ENCODE peak calls at places on chromosomes 1 and 21, in six cellular contexts. C is esophagus squamous epithelium, Q is choroid plexus epithelial cell, A is cardiac fibroblast, M is K562, R is body of pancreas. O is an unnamed sample.

GRCh38 chr1:25676488-25676887 is 59.9 kb downstream of the MAN1C1 start:
- DNase-seq in C (no peak), Q (no peak), A (no peak), M (no peak), R (peak), O (no peak)

GRCh38 chr1:71561729-71562128 is 480.9 kb upstream of the ZRANB2 start:
- DNase-seq in C (no peak), Q (peak), A (peak), M (no peak), R (no peak), O (peak)

GRCh38 chr1:11769274-11769673 is 7.3 kb downstream of the C1orf167 start:
- DNase-seq in C (no peak), Q (no peak), A (no peak), M (no peak), R (no peak), O (no peak)

GRCh38 chr1:24555591-24556413 is at the start of gene NCMAP:
- DNase-seq in C (no peak), Q (no peak), A (no peak), M (peak), R (peak), O (no peak)

GRCh38 chr1:198699167-198700015 is 60.6 kb downstream of the PTPRC start:
- DNase-seq in C (no peak), Q (peak), A (peak), M (peak), R (peak), O (peak)

GRCh38 chr1:220786057-220786336 is 716 bp upstream of the MTARC1 start:
- DNase-seq in C (no peak), Q (no peak), A (no peak), M (no peak), R (no peak), O (no peak)

GRCh38 chr21:31924548-31924947 is 51.7 kb downstream of the HUNK start:
- DNase-seq in C (no peak), Q (no peak), A (no peak), M (no peak), R (no peak), O (no peak)

GRCh38 chr1:228015276-228016180 is 8.7 kb downstream of the WNT3A start:
- DNase-seq in C (no peak), Q (no peak), A (peak), M (no peak), R (no peak), O (peak)

GRCh38 chr1:24999906-25000305 is 69.8 kb upstream of the RUNX3 start:
- DNase-seq in C (no peak), Q (no peak), A (no peak), M (no peak), R (no peak), O (no peak)

GRCh38 chr1:7105258-7105657 is 320.0 kb downstream of the CAMTA1 start:
- DNase-seq in C (no peak), Q (no peak), A (no peak), M (no peak), R (no peak), O (no peak)

GRCh38 chr1:13228343-13228781 is 2.4 kb upstream of the PRAMEF18 start:
- DNase-seq in C (no peak), Q (no peak), A (no peak), M (peak), R (peak), O (no peak)

GRCh38 chr1:222909586-222909985 is 94.7 kb downstream of the DISP1 start:
- DNase-seq in C (no peak), Q (peak), A (peak), M (no peak), R (no peak), O (peak)

GRCh38 chr1:111707906-111708305 is 31.3 kb downstream of the INKA2 start:
- DNase-seq in C (no peak), Q (peak), A (peak), M (no peak), R (no peak), O (peak)

GRCh38 chr1:230681599-230681998 is 32.3 kb downstream of the AGT start:
- DNase-seq in C (no peak), Q (peak), A (peak), M (no peak), R (peak), O (peak)

GRCh38 chr1:178931843-178932551 is 61.1 kb upstream of the ANGPTL1 start:
- DNase-seq in C (no peak), Q (peak), A (peak), M (no peak), R (peak), O (peak)

GRCh38 chr1:39491146-39491921 is at the start of gene BMP8A:
- DNase-seq in C (no peak), Q (peak), A (no peak), M (peak), R (peak), O (peak)

GRCh38 chr1:30600258-30600657 is 123.1 kb downstream of the MATN1 start:
- DNase-seq in C (no peak), Q (no peak), A (no peak), M (no peak), R (no peak), O (no peak)

GRCh38 chr1:19698181-19698580 is 33.5 kb downstream of the HTR6 start:
- DNase-seq in C (no peak), Q (no peak), A (no peak), M (no peak), R (no peak), O (no peak)

GRCh38 chr1:200226969-200227303 is 182.9 kb downstream of the ZNF281 start:
- DNase-seq in C (no peak), Q (no peak), A (no peak), M (no peak), R (no peak), O (no peak)
- H3K4me3 ChIP-seq in C (no peak), Q (no peak), A (no peak), M (no peak), R (no peak), O (no peak)

DNA sequence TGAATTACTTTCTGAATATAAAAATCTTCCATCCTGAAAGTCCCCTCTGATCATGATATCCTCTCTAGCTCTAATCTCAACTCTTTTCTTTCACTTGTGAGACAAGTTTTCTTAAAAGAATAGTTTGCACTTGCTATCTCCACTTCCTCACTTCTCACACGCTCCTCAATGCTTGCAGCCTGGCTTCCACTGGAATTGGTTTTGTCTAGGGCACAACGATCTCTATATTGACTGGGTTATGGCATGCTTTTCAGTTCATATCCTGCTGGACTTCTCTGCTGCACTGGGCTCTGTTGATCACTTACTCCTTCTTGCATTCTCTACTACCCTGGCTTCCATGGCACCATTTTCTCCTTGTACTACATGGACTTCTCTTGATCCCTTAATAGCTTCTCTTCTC is 474 bp downstream of the FCRLA start:
- DNase-seq in C (no peak), Q (no peak), A (no peak), M (no peak), R (no peak), O (no peak)
- TF ChIP-seq CTCF in C (no peak), Q (no peak), A (no peak), M (no peak), R (no peak), O (no peak)

DNA sequence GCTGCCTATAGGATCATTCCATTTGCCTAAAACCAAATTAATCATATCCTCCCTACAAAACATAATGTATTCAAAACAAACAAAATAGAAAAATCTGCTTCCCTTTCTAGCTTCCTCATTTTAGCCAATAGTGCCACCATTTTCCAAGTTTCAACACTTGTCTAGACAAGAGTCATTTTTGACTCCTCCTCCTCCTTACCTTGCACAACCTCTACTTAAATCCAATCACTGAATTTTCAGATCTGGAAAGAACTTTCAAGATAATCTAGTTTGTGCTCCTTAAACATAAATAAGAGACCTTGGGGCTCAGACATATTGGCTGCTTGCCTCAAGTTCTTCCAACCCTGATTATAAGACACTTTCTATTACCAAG is 7.4 kb downstream of the STX6 start:
- DNase-seq in C (no peak), Q (no peak), A (peak), M (no peak), R (no peak), O (peak)
- H3K4me3 ChIP-seq in C (no peak), Q (no peak), A (no peak), M (no peak), R (no peak), O (no peak)

DNA sequence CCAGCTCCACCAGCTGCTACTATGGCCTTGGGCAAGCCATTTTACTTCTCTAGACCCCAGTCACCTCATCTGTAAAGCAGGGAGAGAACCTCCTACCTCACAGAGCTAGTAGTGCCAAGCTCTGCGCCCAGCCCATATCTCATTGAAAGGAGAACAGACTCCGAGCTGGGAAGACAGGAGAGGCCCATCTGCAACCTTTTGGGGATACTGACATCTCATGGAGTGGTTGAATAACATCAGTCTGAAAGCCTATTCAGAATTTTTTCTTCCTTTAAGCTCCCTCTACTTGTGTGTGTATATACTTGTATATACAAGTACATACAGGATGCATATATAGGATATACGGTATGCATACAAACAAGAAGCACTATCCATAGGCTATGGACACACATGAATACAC is 279.5 kb upstream of the POU3F1 start:
- DNase-seq in C (no peak), Q (no peak), A (no peak), M (no peak), R (no peak), O (no peak)
- TF ChIP-seq CTCF in C (no peak), Q (no peak), A (no peak), M (peak), R (no peak), O (no peak)

GRCh38 chr1:54547601-54548388 is at the start of gene ACOT11:
- DNase-seq in C (no peak), Q (peak), A (peak), M (peak), R (peak), O (peak)
- H3K4me3 ChIP-seq in C (peak), Q (no peak), A (no peak), M (no peak), R (no peak), O (peak)

GRCh38 chr1:232641507-232641906 is 11.6 kb upstream of the SIPA1L2 start:
- DNase-seq in C (no peak), Q (no peak), A (no peak), M (no peak), R (no peak), O (no peak)

GRCh38 chr1:232644209-232644608 is 14.3 kb upstream of the SIPA1L2 start:
- DNase-seq in C (no peak), Q (no peak), A (no peak), M (no peak), R (no peak), O (no peak)

GRCh38 chr1:232648316-232648715 is 18.4 kb upstream of the SIPA1L2 start:
- DNase-seq in C (no peak), Q (peak), A (peak), M (no peak), R (no peak), O (no peak)

GRCh38 chr1:232643227-232643626 is 13.3 kb upstream of the SIPA1L2 start:
- DNase-seq in C (no peak), Q (peak), A (no peak), M (no peak), R (no peak), O (no peak)
- TF ChIP-seq CTCF in C (no peak), Q (peak), A (no peak), M (no peak), R (no peak), O (peak)

DNA sequence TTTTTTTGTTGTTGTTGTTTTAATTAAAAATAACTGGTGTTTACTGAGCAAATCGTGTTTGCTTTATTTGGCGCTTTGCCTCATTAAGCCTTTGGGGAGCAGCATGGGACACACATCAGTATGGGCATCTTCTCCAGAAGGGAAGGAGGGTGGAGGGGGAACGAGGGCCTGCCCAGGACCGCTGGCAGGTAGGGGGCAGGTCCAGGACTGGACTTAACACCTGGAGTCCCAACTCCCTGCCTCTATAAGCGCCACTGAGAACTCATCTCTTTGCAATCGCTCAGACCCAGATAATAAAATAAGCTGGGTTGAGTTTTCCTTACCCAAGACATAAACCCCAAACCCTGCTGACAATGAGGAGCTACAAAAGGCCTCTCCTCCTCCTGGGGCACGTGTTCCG is 15.1 kb downstream of the ABCG1 start:
- DNase-seq in C (no peak), Q (no peak), A (no peak), M (no peak), R (no peak), O (no peak)
- H3K4me3 ChIP-seq in C (peak), Q (no peak), A (no peak), M (no peak), R (no peak), O (no peak)

GRCh38 chr1:225812488-225813249 is 2.7 kb downstream of the EPHX1 start:
- DNase-seq in C (no peak), Q (peak), A (peak), M (no peak), R (no peak), O (peak)

GRCh38 chr1:225811622-225812487 is 1.9 kb downstream of the EPHX1 start:
- DNase-seq in C (no peak), Q (peak), A (peak), M (peak), R (peak), O (no peak)

GRCh38 chr1:225808136-225808535 is 1.8 kb upstream of the EPHX1 start:
- DNase-seq in C (no peak), Q (no peak), A (no peak), M (no peak), R (no peak), O (no peak)

GRCh38 chr1:225813250-225813964 is 3.5 kb downstream of the EPHX1 start:
- DNase-seq in C (no peak), Q (peak), A (peak), M (peak), R (peak), O (peak)

DNA sequence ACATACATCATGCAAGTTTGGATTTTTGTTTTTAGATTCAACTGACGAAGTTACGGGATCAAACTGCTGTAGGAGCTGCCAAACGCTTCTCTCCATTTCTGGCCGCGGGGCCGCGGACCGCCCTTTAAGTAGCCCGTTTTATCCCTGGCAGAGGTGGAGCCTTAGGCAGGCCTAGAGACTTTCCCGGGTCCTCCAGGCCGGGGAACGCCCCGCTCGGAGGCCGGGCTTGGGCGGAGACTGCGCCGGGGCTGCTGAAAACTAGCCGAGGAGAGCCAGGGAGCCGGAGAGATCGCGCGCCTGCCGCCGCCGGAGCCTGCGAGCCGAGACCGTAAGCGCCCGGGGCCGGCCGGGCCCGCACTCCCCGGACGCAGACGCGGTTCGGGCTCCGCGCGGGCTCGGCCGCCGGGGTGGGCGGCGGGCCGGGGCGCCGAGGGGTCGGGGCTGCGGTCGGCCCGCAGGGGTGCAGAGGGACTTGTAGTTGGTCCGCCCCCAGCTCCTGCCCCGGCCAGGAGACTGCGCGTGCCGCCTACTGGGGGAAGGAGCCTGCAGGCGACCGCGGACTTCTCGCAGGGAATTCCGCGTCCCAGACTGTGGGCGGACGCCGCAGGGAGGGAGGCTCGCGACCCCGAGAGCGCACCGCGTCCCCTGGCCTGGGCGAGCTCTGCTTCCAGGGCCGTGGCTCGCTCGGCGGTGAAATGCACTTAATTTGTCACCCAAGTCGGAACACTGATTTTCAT is at the start of gene EPHX1:
- DNase-seq in C (no peak), Q (peak), A (peak), M (peak), R (peak), O (peak)
- TF ChIP-seq CTCF in C (no peak), Q (peak), A (peak), M (peak), R (peak), O (peak)

DNA sequence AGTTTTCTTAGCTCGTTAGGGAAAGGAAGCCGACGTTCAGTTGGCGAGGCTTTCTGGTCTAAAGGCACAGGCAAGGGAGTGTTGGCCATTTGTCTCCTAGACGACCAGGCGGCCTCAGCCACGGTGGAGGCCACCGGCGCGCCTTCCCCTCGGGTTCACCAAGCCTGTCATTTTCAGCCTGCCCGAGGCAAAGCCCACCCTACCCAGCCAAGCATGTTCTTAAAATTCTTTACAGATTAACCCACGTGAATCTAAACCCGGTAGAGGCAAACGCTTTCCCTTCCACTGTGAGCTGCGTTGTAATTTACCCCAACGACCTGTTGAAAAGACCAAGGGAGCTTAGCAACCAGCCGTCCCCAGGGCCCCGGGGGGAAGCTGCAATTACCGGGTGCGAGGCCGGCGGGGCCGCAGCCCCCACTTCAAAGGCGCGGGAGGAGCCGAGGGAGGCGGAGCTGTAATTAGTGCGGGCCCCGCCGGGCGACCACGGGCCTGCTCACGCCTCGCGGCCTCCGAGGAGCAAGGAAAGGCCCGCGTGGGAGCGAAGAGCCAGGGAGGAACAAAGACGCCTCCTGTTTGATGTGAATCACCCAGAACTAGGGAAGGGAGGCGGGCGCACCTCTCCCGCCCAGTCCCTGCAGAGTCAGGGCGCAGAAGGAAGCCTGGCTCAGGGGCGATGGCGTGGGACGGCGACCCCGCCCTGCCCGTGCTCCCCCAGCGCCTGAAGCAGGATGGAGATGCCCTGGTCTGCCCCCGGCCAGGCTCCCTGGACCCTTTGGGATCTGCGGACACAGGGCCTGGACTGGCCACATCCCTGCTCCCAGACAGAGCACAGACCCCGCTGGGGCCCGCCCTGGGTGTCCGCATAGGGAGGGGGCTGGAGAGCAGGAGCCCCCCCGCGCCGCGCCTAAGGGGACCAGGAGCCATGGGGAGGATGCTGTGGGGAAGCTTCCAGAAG is 12.1 kb upstream of the TSPEAR start:
- DNase-seq in C (no peak), Q (no peak), A (peak), M (no peak), R (no peak), O (no peak)
- H3K4me3 ChIP-seq in C (no peak), Q (no peak), A (no peak), M (no peak), R (no peak), O (no peak)